ENCODE peak calls at places on chromosomes 3 and 15, in ten cellular contexts. P is tibial nerve, B is AG10803, E is A549, K is pulmonary artery endothelial cell, Z is transverse colon, U is NCI-H510A treated with DMSO at 0.1 percent for 48 hours, A is dorsolateral prefrontal cortex, Q is SW480, W is B cell. G is an unnamed sample.

GRCh38 chr3:186969607-186970006 is 39.3 kb downstream of the ST6GAL1 start:
- DNase-seq in P (no peak), B (no peak), E (no peak), K (no peak), Z (no peak), U (no peak), A (no peak), Q (no peak), W (no peak), G (no peak)

GRCh38 chr15:75836953-75837321 is 6.3 kb upstream of the UBE2Q2 start:
- DNase-seq in P (no peak), B (peak), E (no peak), K (no peak), Z (no peak), U (no peak), A (no peak), Q (peak), W (no peak), G (no peak)

GRCh38 chr15:57549935-57550334 is 41.8 kb upstream of the MYZAP start:
- DNase-seq in P (no peak), B (no peak), E (no peak), K (no peak), Z (no peak), U (no peak), A (no peak), Q (no peak), W (no peak), G (no peak)

GRCh38 chr3:170848294-170848917 is 21.6 kb downstream of the RPL22L1 start:
- DNase-seq in P (no peak), B (peak), E (no peak), K (no peak), Z (no peak), U (peak), A (no peak), Q (peak), W (no peak), G (no peak)

GRCh38 chr3:52314495-52314894 is 1.6 kb upstream of the DNAH1 start:
- DNase-seq in P (no peak), B (no peak), E (no peak), K (no peak), Z (no peak), U (no peak), A (no peak), Q (no peak), W (no peak), G (no peak)

GRCh38 chr15:31511707-31512310 is 185.2 kb downstream of the KLF13 start:
- DNase-seq in P (no peak), B (no peak), E (no peak), K (no peak), Z (no peak), U (no peak), A (no peak), Q (no peak), W (no peak), G (no peak)

GRCh38 chr3:14110699-14111098 is 14.0 kb downstream of the CHCHD4 start:
- DNase-seq in P (no peak), B (no peak), E (no peak), K (no peak), Z (no peak), U (no peak), A (no peak), Q (no peak), W (no peak), G (no peak)

GRCh38 chr3:18369561-18370185 is 55.5 kb downstream of the SATB1 start:
- DNase-seq in P (no peak), B (no peak), E (no peak), K (no peak), Z (no peak), U (peak), A (no peak), Q (peak), W (no peak), G (no peak)

GRCh38 chr3:15708882-15709677 is 88.7 kb downstream of the ANKRD28 start:
- DNase-seq in P (no peak), B (peak), E (no peak), K (peak), Z (no peak), U (no peak), A (no peak), Q (no peak), W (no peak), G (no peak)

GRCh38 chr3:131326307-131326706 is 55.3 kb upstream of the NUDT16 start:
- DNase-seq in P (no peak), B (no peak), E (no peak), K (no peak), Z (no peak), U (no peak), A (no peak), Q (peak), W (no peak), G (no peak)

GRCh38 chr3:149010504-149010951 is 19.2 kb downstream of the GYG1 start:
- DNase-seq in P (no peak), B (no peak), E (no peak), K (no peak), Z (no peak), U (no peak), A (no peak), Q (no peak), W (no peak), G (no peak)

GRCh38 chr15:93759626-93760025 is 471.7 kb upstream of the MCTP2 start:
- DNase-seq in P (no peak), B (no peak), E (no peak), K (no peak), Z (no peak), U (no peak), A (no peak), Q (no peak), W (no peak), G (no peak)

GRCh38 chr3:1092771-1093170 is at the start of gene CNTN6:
- DNase-seq in P (no peak), B (peak), E (no peak), K (no peak), Z (no peak), U (no peak), A (no peak), Q (no peak), W (no peak), G (no peak)

GRCh38 chr3:185371683-185372082 is 8.7 kb downstream of the MAP3K13 start:
- DNase-seq in P (no peak), B (no peak), E (no peak), K (no peak), Z (no peak), U (no peak), A (no peak), Q (no peak), W (no peak), G (no peak)

GRCh38 chr15:73630030-73630429 is 3.2 kb downstream of the NPTN start:
- DNase-seq in P (no peak), B (no peak), E (no peak), K (no peak), Z (no peak), U (peak), A (no peak), Q (no peak), W (no peak), G (no peak)

GRCh38 chr3:10855871-10856662 is 40.0 kb downstream of the SLC6A11 start:
- DNase-seq in P (no peak), B (no peak), E (peak), K (no peak), Z (no peak), U (no peak), A (no peak), Q (no peak), W (no peak), G (peak)

GRCh38 chr3:143119009-143119914 is at the start of gene CHST2:
- DNase-seq in P (no peak), B (peak), E (peak), K (peak), Z (peak), U (peak), A (peak), Q (peak), W (peak), G (peak)

GRCh38 chr3:46027736-46028397 is 584 bp upstream of the XCR1 start:
- DNase-seq in P (no peak), B (no peak), E (no peak), K (no peak), Z (no peak), U (no peak), A (no peak), Q (no peak), W (no peak), G (no peak)

GRCh38 chr3:39108309-39108708 is 829 bp downstream of the TTC21A start:
- DNase-seq in P (no peak), B (no peak), E (no peak), K (no peak), Z (peak), U (no peak), A (no peak), Q (no peak), W (peak), G (no peak)

GRCh38 chr3:149572796-149573414 is 84.9 kb downstream of the WWTR1 start:
- DNase-seq in P (no peak), B (peak), E (peak), K (no peak), Z (no peak), U (no peak), A (no peak), Q (no peak), W (no peak), G (no peak)